ENCODE peak calls at places on chromosomes 2 and 18, in four cellular contexts. U, Z, E and R are unnamed samples.

GRCh38 chr2:42783511-42783910 is 8.9 kb downstream of the HAAO start:
- DNase-seq in U (no peak), Z (no peak), E (no peak), R (no peak)

GRCh38 chr18:62486290-62486964 is 36.4 kb upstream of the ZCCHC2 start:
- DNase-seq in U (no peak), Z (no peak), E (peak), R (no peak)

GRCh38 chr2:173184031-173185004 is 108.7 kb downstream of the MAP3K20 start:
- DNase-seq in U (no peak), Z (peak), E (peak), R (no peak)

GRCh38 chr18:48455555-48456478 is 46.6 kb upstream of the ZBTB7C start:
- DNase-seq in U (no peak), Z (peak), E (peak), R (peak)

GRCh38 chr2:119672161-119672862 is 6.7 kb upstream of the TMEM177 start:
- DNase-seq in U (no peak), Z (no peak), E (no peak), R (no peak)

GRCh38 chr2:23926289-23926749 is 604 bp downstream of the ATAD2B start:
- DNase-seq in U (no peak), Z (no peak), E (no peak), R (peak)

GRCh38 chr18:65671621-65672415 is 79.0 kb upstream of the CDH7 start:
- DNase-seq in U (no peak), Z (no peak), E (no peak), R (no peak)

GRCh38 chr2:126507425-126507867 is 148.5 kb upstream of the GYPC start:
- DNase-seq in U (no peak), Z (no peak), E (no peak), R (no peak)

GRCh38 chr2:105487142-105488069 is 88.6 kb upstream of the FHL2 start:
- DNase-seq in U (no peak), Z (peak), E (peak), R (no peak)

GRCh38 chr18:23053756-23054457 is 81.4 kb upstream of the CABLES1 start:
- DNase-seq in U (no peak), Z (no peak), E (no peak), R (no peak)

GRCh38 chr18:77343846-77344527 is 94.3 kb downstream of the GALR1 start:
- DNase-seq in U (no peak), Z (no peak), E (no peak), R (no peak)

GRCh38 chr2:241350878-241351639 is 5.0 kb upstream of the FARP2 start:
- DNase-seq in U (no peak), Z (no peak), E (no peak), R (no peak)

GRCh38 chr2:6184532-6185302 is 492.5 kb downstream of the SOX11 start:
- DNase-seq in U (no peak), Z (no peak), E (no peak), R (no peak)

GRCh38 chr2:5618271-5618670 is 73.9 kb upstream of the SOX11 start:
- DNase-seq in U (no peak), Z (no peak), E (no peak), R (no peak)

GRCh38 chr18:62289047-62289446 is 36.1 kb upstream of the TNFRSF11A start:
- DNase-seq in U (no peak), Z (no peak), E (no peak), R (no peak)

GRCh38 chr2:197071790-197072436 is 145.4 kb upstream of the PGAP1 start:
- DNase-seq in U (no peak), Z (no peak), E (no peak), R (no peak)

GRCh38 chr2:15241929-15242328 is 319.2 kb downstream of the NBAS start:
- DNase-seq in U (no peak), Z (no peak), E (no peak), R (no peak)

GRCh38 chr2:222708274-222708710 is 36.8 kb downstream of the MOGAT1 start:
- DNase-seq in U (peak), Z (peak), E (peak), R (peak)

GRCh38 chr2:227404575-227404974 is 16.8 kb upstream of the SCYGR1 start:
- DNase-seq in U (no peak), Z (no peak), E (no peak), R (no peak)

GRCh38 chr18:58768293-58768974 is 96.2 kb upstream of the ZNF532 start:
- DNase-seq in U (no peak), Z (no peak), E (peak), R (peak)

GRCh38 chr2:166384774-166385173 is 9.0 kb upstream of the SCN9A start:
- DNase-seq in U (no peak), Z (no peak), E (no peak), R (no peak)

GRCh38 chr2:112869258-112869842 is 32.8 kb upstream of the IL1B start:
- DNase-seq in U (no peak), Z (peak), E (peak), R (no peak)

GRCh38 chr18:74512321-74513053 is 16.3 kb downstream of the CNDP2 start:
- DNase-seq in U (no peak), Z (no peak), E (no peak), R (no peak)

GRCh38 chr2:238504181-238504711 is 77.5 kb downstream of the ASB1 start:
- DNase-seq in U (no peak), Z (no peak), E (no peak), R (no peak)

GRCh38 chr2:118634876-118635275 is 212.6 kb downstream of the EN1 start:
- DNase-seq in U (no peak), Z (no peak), E (no peak), R (no peak)

GRCh38 chr2:121197369-121198091 is 87.5 kb downstream of the TFCP2L1 start:
- DNase-seq in U (no peak), Z (peak), E (no peak), R (no peak)

GRCh38 chr2:240704651-240705050 is 13.0 kb downstream of the AQP12A start:
- DNase-seq in U (peak), Z (no peak), E (no peak), R (no peak)

GRCh38 chr2:159872353-159872752 is 74.3 kb upstream of the CD302 start:
- DNase-seq in U (no peak), Z (no peak), E (no peak), R (no peak)